ENCODE peak calls at places on chromosomes 1 and 21, in ten cellular contexts. E is fibroblast of lung, N is testis, Z is heart right ventricle, L is spleen, H is neural progenitor cell, M is PC-3, W is SJSA1, S is endodermal cell, R is psoas muscle. I is an unnamed sample.
A peak's percentile ranks its signal among the peaks of the same experiment; 100 is the strongest.

GRCh38 chr1:111599781-111600180 is 19.8 kb upstream of the RAP1A start:
- DNase-seq in M (no peak), Z (no peak), L (no peak), N (no peak), R (no peak), H (no peak), W (no peak), S (no peak), E (no peak), I (no peak)

GRCh38 chr1:3060112-3060511 is 8.9 kb upstream of the PRDM16 start:
- DNase-seq in W (no peak), M (no peak), N (no peak), L (no peak), H (no peak), Z (no peak), S (no peak), E (no peak), R (no peak), I (no peak)

GRCh38 chr1:179583869-179584268 is 7.8 kb upstream of the TDRD5 start:
- DNase-seq in R (no peak), W (no peak), M (no peak), L (no peak), H (no peak), Z (no peak), N (no peak), E (no peak), S (peak; percentile 51), I (no peak)

GRCh38 chr1:15799004-15799867 is 8.2 kb downstream of the UQCRHL start:
- DNase-seq in S (peak; percentile 85), M (peak; percentile 96), E (peak; percentile 97), Z (peak; percentile 31), N (peak; percentile 53), H (no peak), R (peak; percentile 76), L (no peak), W (peak; percentile 99), I (no peak)

GRCh38 chr1:224594360-224594759 is 21.8 kb upstream of the CNIH3 start:
- DNase-seq in Z (no peak), L (no peak), S (no peak), M (no peak), R (no peak), N (no peak), E (no peak), W (no peak), H (no peak), I (no peak)

GRCh38 chr21:45555557-45556301 is 13.5 kb upstream of the SLC19A1 start:
- DNase-seq in E (peak; percentile 74), M (peak; percentile 89), R (peak; percentile 64), Z (peak; percentile 84), N (peak; percentile 78), W (peak; percentile 86), H (peak; percentile 92), L (peak; percentile 95), S (peak; percentile 96), I (peak; percentile 84)

GRCh38 chr1:57407941-57408340 is 15.9 kb downstream of the DAB1 start:
- DNase-seq in H (no peak), E (no peak), N (no peak), Z (no peak), R (no peak), S (no peak), L (no peak), M (no peak), W (no peak), I (no peak)

GRCh38 chr1:234899041-234899787 is 229.4 kb downstream of the TOMM20 start:
- DNase-seq in W (peak; percentile 77), H (no peak), Z (no peak), N (no peak), R (no peak), E (no peak), M (peak; percentile 52), S (peak; percentile 68), L (no peak), I (peak; percentile 62)

GRCh38 chr21:33266784-33267135 is 593 bp downstream of the IL10RB start:
- DNase-seq in E (no peak), L (peak; percentile 88), N (no peak), M (no peak), W (no peak), R (no peak), H (no peak), Z (no peak), S (no peak), I (peak; percentile 35)

GRCh38 chr21:33266050-33266783 is at the start of gene IL10RB:
- DNase-seq in H (peak; percentile 88), M (peak; percentile 66), L (peak; percentile 96), Z (peak; percentile 81), S (peak; percentile 88), E (peak; percentile 46), R (peak; percentile 78), N (peak; percentile 78), W (peak; percentile 60), I (peak; percentile 87)

GRCh38 chr21:33265664-33266049 is 510 bp upstream of the IL10RB start:
- DNase-seq in S (peak; percentile 52), N (peak; percentile 59), H (peak; percentile 45), R (peak; percentile 40), L (peak; percentile 88), E (no peak), Z (no peak), M (peak; percentile 31), W (no peak), I (peak; percentile 50)

GRCh38 chr21:33268392-33268735 is 2.2 kb downstream of the IL10RB start:
- DNase-seq in W (no peak), R (no peak), Z (no peak), N (no peak), M (no peak), H (no peak), S (peak; percentile 26), L (no peak), E (no peak), I (peak; percentile 42)

GRCh38 chr21:33267250-33267649 is 1.1 kb downstream of the IL10RB start:
- DNase-seq in H (no peak), N (no peak), R (no peak), W (no peak), Z (no peak), S (no peak), L (no peak), M (no peak), E (no peak), I (no peak)
- H3K4me1 ChIP-seq in H (peaks cover 4% of the 10 kb centered on the region), N (no peaks in the 10 kb centered on the region), R (no peaks in the 10 kb centered on the region), W (peaks cover 8% of the 10 kb centered on the region), Z (peaks cover 30% of the 10 kb centered on the region), S (no peaks in the 10 kb centered on the region), L (peaks cover 79% of the 10 kb centered on the region), M (peaks cover 14% of the 10 kb centered on the region), E (peaks cover 5% of the 10 kb centered on the region), I (peaks cover 5% of the 10 kb centered on the region)

GRCh38 chr1:178500936-178501554 is 4.3 kb upstream of the CLEC20A start:
- DNase-seq in R (no peak), Z (no peak), L (no peak), N (peak; percentile 8), M (no peak), H (no peak), S (peak; percentile 72), W (no peak), E (no peak), I (no peak)

GRCh38 chr1:178502856-178503255 is 6.1 kb upstream of the CLEC20A start:
- DNase-seq in N (no peak), M (no peak), Z (no peak), L (no peak), W (no peak), E (no peak), S (peak; percentile 36), R (no peak), H (no peak), I (no peak)

GRCh38 chr1:178500091-178500770 is 3.5 kb upstream of the CLEC20A start:
- DNase-seq in H (peak; percentile 25), E (no peak), N (peak; percentile 3), L (no peak), S (peak; percentile 85), W (peak; percentile 44), R (no peak), M (peak; percentile 3), Z (no peak), I (no peak)

GRCh38 chr1:178502330-178502714 is 5.6 kb upstream of the CLEC20A start:
- DNase-seq in L (no peak), E (no peak), R (no peak), N (peak; percentile 9), W (no peak), H (no peak), Z (no peak), S (peak; percentile 13), M (no peak), I (no peak)

DNA sequence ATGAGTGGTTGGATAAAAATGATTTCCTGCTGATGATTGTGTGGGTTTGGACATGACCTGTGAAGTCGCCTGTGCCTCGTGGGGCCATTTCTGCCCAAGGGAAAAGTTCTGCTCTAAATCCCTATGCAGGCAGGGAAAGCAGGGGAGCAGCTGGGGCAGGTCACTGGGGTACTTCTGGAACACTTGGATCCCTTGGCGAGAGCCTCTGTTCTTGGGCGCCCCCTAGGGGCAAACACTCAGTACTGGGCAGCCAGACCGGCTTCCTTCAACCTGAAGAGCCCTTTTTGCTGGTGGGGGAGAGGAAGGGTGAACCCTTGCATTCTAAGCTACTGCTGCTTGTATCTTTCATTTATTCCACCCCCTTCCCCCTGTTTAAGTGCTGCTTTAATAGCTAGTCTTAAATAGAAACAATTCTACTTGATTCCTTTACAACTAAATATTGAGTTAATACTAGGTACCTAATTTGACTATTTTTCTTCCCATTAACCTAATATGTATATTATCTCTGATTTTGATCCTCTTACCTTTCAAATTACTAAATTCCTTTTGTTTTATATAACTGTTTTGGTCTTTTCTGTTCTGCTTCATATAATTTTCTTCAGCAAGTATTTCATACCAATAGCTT is 5.1 kb upstream of the CLEC20A start:
- DNase-seq in N (peak; percentile 79), L (peak; percentile 86), H (peak; percentile 88), S (peak; percentile 95), W (peak; percentile 73), E (peak; percentile 74), R (peak; percentile 69), M (peak; percentile 71), Z (peak; percentile 76), I (peak; percentile 79)
- H3K4me1 ChIP-seq in N (no peaks in the 10 kb centered on the region), L (peaks cover 11% of the 10 kb centered on the region), H (no peaks in the 10 kb centered on the region), S (peaks cover under 1% of the 10 kb centered on the region), W (no peaks in the 10 kb centered on the region), E (no peaks in the 10 kb centered on the region), R (no peaks in the 10 kb centered on the region), M (no peaks in the 10 kb centered on the region), Z (no peaks in the 10 kb centered on the region), I (no peaks in the 10 kb centered on the region)

DNA sequence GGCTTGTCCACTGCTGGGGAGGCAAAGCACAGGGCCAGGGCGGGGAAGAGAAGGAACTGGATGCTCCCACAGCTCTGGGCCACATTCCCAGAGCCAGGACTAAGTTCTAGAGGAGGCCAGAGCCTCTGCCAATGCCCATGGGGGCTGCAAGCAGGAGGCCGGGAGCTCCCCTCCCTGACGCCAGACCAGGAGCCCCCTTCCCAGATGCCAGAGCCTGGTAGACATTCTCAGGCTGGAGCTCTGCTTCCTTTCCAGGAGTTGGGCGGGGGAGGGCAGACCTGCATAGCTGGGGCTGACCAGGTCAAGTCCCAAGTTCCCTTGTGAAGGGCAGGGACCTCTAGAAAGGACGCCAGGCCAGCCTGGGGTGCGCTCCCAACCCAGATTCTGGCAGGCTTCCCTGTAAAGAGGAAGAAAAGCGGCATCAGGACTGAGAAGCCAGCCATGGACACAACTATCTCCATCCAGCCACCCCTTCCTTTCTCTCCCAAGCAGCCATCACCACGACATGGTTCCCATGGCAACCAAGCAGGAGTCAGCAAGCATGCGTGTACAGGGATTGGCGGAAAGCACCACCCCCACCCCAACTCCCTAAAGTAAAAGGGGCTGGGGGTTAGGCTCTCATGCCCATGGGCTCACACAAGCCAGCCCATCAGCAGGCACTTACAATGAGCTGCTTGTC is 13.4 kb downstream of the KIF21B start:
- DNase-seq in H (peak; percentile 85), E (no peak), S (peak; percentile 69), M (no peak), N (no peak), R (no peak), Z (no peak), L (peak; percentile 69), W (no peak), I (no peak)
- H3K4me1 ChIP-seq in H (peaks cover 34% of the 10 kb centered on the region), E (no peaks in the 10 kb centered on the region), S (no peaks in the 10 kb centered on the region), M (no peaks in the 10 kb centered on the region), N (peaks cover 11% of the 10 kb centered on the region), R (no peaks in the 10 kb centered on the region), Z (peaks cover 20% of the 10 kb centered on the region), L (peaks cover 60% of the 10 kb centered on the region), W (no peaks in the 10 kb centered on the region), I (peaks cover 6% of the 10 kb centered on the region)

GRCh38 chr1:245327842-245328241 is 173.1 kb downstream of the KIF26B start:
- DNase-seq in N (no peak), L (no peak), Z (no peak), S (no peak), R (no peak), E (no peak), W (no peak), H (no peak), M (no peak), I (no peak)
- H3K4me1 ChIP-seq in N (no peaks in the 10 kb centered on the region), L (no peaks in the 10 kb centered on the region), Z (peaks cover 4% of the 10 kb centered on the region), S (no peaks in the 10 kb centered on the region), R (no peaks in the 10 kb centered on the region), E (no peaks in the 10 kb centered on the region), W (no peaks in the 10 kb centered on the region), H (no peaks in the 10 kb centered on the region), M (no peaks in the 10 kb centered on the region), I (no peaks in the 10 kb centered on the region)